ENCODE peak calls at places on chromosome 4, in eight cellular contexts. N is CD8-positive, alpha-beta memory T cell; Y is testis; K is body of pancreas; O is upper lobe of right lung; S is tibial artery; U is Peyer's patch; W is HepG2. H is an unnamed sample.

GRCh38 chr4:100582146-100582545 is 64.3 kb upstream of the EMCN start:
- DNase-seq in U (no peak), S (no peak), Y (no peak), W (no peak), N (no peak), K (no peak), O (no peak), H (no peak)

GRCh38 chr4:124085561-124086180 is 626.9 kb downstream of the ANKRD50 start:
- DNase-seq in K (no peak), W (no peak), O (no peak), N (no peak), Y (no peak), S (no peak), U (no peak), H (no peak)

GRCh38 chr4:151824647-151825046 is 63.8 kb upstream of the GATB start:
- DNase-seq in W (peak), U (no peak), S (no peak), N (no peak), O (no peak), Y (no peak), K (no peak), H (no peak)

GRCh38 chr4:138981930-138982390 is 33.6 kb upstream of the NOCT start:
- DNase-seq in Y (peak), O (no peak), K (peak), S (peak), U (no peak), N (no peak), W (peak), H (peak)

GRCh38 chr4:2082118-2082517 is 23.0 kb downstream of the NAT8L start:
- DNase-seq in S (no peak), O (peak), W (no peak), K (no peak), N (no peak), U (peak), Y (no peak), H (no peak)

GRCh38 chr4:64166365-64166764 is 242.9 kb downstream of the TECRL start:
- DNase-seq in Y (no peak), S (no peak), O (no peak), N (no peak), K (no peak), W (no peak), U (no peak), H (no peak)

GRCh38 chr4:133156096-133156495 is 7.0 kb downstream of the PCDH10 start:
- DNase-seq in K (no peak), N (no peak), S (no peak), W (no peak), U (no peak), O (no peak), Y (no peak), H (no peak)

GRCh38 chr4:176054942-176055341 is 10.7 kb upstream of the WDR17 start:
- DNase-seq in K (no peak), O (no peak), W (no peak), S (no peak), U (no peak), Y (no peak), N (no peak), H (no peak)

GRCh38 chr4:57154191-57154590 is 44.0 kb upstream of the IGFBP7 start:
- DNase-seq in N (no peak), K (no peak), W (no peak), U (no peak), S (no peak), O (no peak), Y (no peak), H (no peak)

GRCh38 chr4:183214912-183215488 is 105.1 kb downstream of the CLDN22 start:
- DNase-seq in K (no peak), S (no peak), N (no peak), O (no peak), Y (no peak), U (no peak), W (no peak), H (no peak)

GRCh38 chr4:107500551-107500950 is 219.5 kb downstream of the PAPSS1 start:
- DNase-seq in N (no peak), O (no peak), K (no peak), Y (no peak), S (no peak), W (no peak), U (no peak), H (no peak)

GRCh38 chr4:182015893-182016292 is 227.3 kb upstream of the TENM3 start:
- DNase-seq in O (no peak), S (no peak), W (no peak), U (no peak), Y (no peak), K (no peak), N (no peak), H (peak)

GRCh38 chr4:17072483-17072882 is 174.0 kb upstream of the LDB2 start:
- DNase-seq in Y (peak), U (no peak), O (no peak), K (no peak), W (no peak), S (no peak), N (no peak), H (no peak)

GRCh38 chr4:57190651-57191481 is 80.7 kb upstream of the IGFBP7 start:
- DNase-seq in Y (peak), W (peak), S (no peak), O (no peak), K (peak), N (no peak), U (no peak), H (no peak)

GRCh38 chr4:184280591-184281071 is 63.0 kb upstream of the ENPP6 start:
- DNase-seq in K (no peak), W (peak), U (no peak), O (no peak), S (no peak), N (no peak), Y (no peak), H (no peak)

GRCh38 chr4:28010543-28011235 is 1150.0 kb downstream of the STIM2 start:
- DNase-seq in K (no peak), N (no peak), O (no peak), U (no peak), W (no peak), Y (no peak), S (no peak), H (no peak)

GRCh38 chr4:133594246-133595207 is 445.4 kb downstream of the PCDH10 start:
- DNase-seq in Y (no peak), N (no peak), S (no peak), O (no peak), U (no peak), W (no peak), K (no peak), H (peak)

GRCh38 chr4:85756938-85757337 is 282.0 kb downstream of the ARHGAP24 start:
- DNase-seq in K (peak), O (no peak), S (no peak), Y (no peak), U (no peak), N (no peak), W (no peak), H (peak)

GRCh38 chr4:120071192-120071795 is 4.6 kb upstream of the MAD2L1 start:
- DNase-seq in U (peak), K (peak), O (no peak), Y (no peak), S (no peak), W (peak), N (peak), H (peak)

GRCh38 chr4:16931336-16931735 is 32.9 kb upstream of the LDB2 start:
- DNase-seq in N (no peak), U (no peak), K (no peak), S (no peak), W (no peak), Y (no peak), O (no peak), H (no peak)

GRCh38 chr4:1285790-1286553 is 3.7 kb upstream of the MAEA start:
- DNase-seq in Y (no peak), N (no peak), U (no peak), O (no peak), W (peak), K (peak), S (no peak), H (no peak)

GRCh38 chr4:3774253-3774883 is 8.2 kb downstream of the ADRA2C start:
- DNase-seq in N (no peak), K (no peak), U (no peak), W (no peak), Y (no peak), O (no peak), S (no peak), H (no peak)

GRCh38 chr4:89899157-89899556 is 4.5 kb downstream of the MMRN1 start:
- DNase-seq in K (no peak), W (no peak), S (no peak), Y (no peak), N (no peak), O (no peak), U (no peak), H (no peak)

GRCh38 chr4:140234697-140235060 is 80.7 kb upstream of the MAML3 start:
- DNase-seq in U (no peak), S (no peak), N (no peak), Y (no peak), W (no peak), O (no peak), K (no peak), H (no peak)

GRCh38 chr4:23931489-23931830 is 41.6 kb upstream of the PPARGC1A start:
- DNase-seq in W (no peak), U (no peak), Y (no peak), S (no peak), O (no peak), N (no peak), K (no peak), H (no peak)

GRCh38 chr4:169956441-169956840 is 69.8 kb downstream of the MFAP3L start:
- DNase-seq in Y (no peak), N (no peak), S (no peak), W (no peak), O (no peak), U (no peak), K (no peak), H (no peak)

GRCh38 chr4:57109847-57110634 is at the start of gene IGFBP7:
- DNase-seq in Y (peak), N (no peak), W (no peak), O (peak), K (peak), S (peak), U (peak), H (peak)

GRCh38 chr4:76712564-76712963 is 185.4 kb downstream of the SOWAHB start:
- DNase-seq in S (no peak), K (no peak), O (no peak), W (no peak), U (no peak), N (no peak), Y (no peak), H (no peak)

GRCh38 chr4:121819216-121819980 is 4.3 kb downstream of the CCNA2 start:
- DNase-seq in O (no peak), N (no peak), S (no peak), Y (no peak), K (no peak), W (no peak), U (no peak), H (no peak)

GRCh38 chr4:37463457-37463856 is 218.9 kb downstream of the NWD2 start:
- DNase-seq in S (no peak), N (no peak), O (no peak), W (no peak), K (no peak), U (no peak), Y (no peak), H (no peak)

GRCh38 chr4:77015390-77015789 is 60.4 kb downstream of the CCNI start:
- DNase-seq in U (no peak), N (no peak), S (no peak), O (no peak), Y (no peak), W (no peak), K (no peak), H (no peak)

GRCh38 chr4:15402146-15402545 is 25.7 kb upstream of the C1QTNF7 start:
- DNase-seq in W (no peak), O (no peak), N (no peak), U (no peak), K (no peak), S (no peak), Y (no peak), H (peak)

GRCh38 chr4:15402974-15403373 is 24.9 kb upstream of the C1QTNF7 start:
- DNase-seq in K (no peak), Y (no peak), W (no peak), U (no peak), S (no peak), O (no peak), N (no peak), H (no peak)

GRCh38 chr4:15400276-15400675 is 27.6 kb upstream of the C1QTNF7 start:
- DNase-seq in N (no peak), S (no peak), U (no peak), Y (no peak), O (no peak), W (no peak), K (no peak), H (no peak)

GRCh38 chr4:15398732-15399131 is 29.1 kb upstream of the C1QTNF7 start:
- DNase-seq in U (no peak), Y (no peak), O (no peak), K (no peak), N (no peak), S (no peak), W (no peak), H (peak)

GRCh38 chr4:15400911-15401671 is 26.7 kb upstream of the C1QTNF7 start:
- DNase-seq in O (peak), N (no peak), S (peak), Y (peak), K (no peak), U (peak), W (no peak), H (peak)
- H3K27ac ChIP-seq in O (peak), N (no peak), S (peak), Y (peak), K (no peak), U (peak), W (no peak), H (peak)

GRCh38 chr4:5639556-5639955 is 68.8 kb downstream of the EVC2 start:
- DNase-seq in K (no peak), U (no peak), W (no peak), S (no peak), O (no peak), Y (no peak), N (no peak), H (no peak)

GRCh38 chr4:5638976-5639375 is 69.4 kb downstream of the EVC2 start:
- DNase-seq in Y (no peak), U (no peak), S (no peak), K (no peak), W (no peak), O (no peak), N (no peak), H (no peak)

GRCh38 chr4:5635826-5636196 is 72.5 kb downstream of the EVC2 start:
- DNase-seq in S (no peak), Y (no peak), O (no peak), N (no peak), U (no peak), K (no peak), W (no peak), H (peak)

GRCh38 chr4:5638316-5638715 is 70.0 kb downstream of the EVC2 start:
- DNase-seq in O (no peak), K (no peak), U (no peak), S (no peak), N (no peak), W (no peak), Y (no peak), H (peak)

GRCh38 chr4:5636766-5637670 is 71.3 kb downstream of the EVC2 start:
- DNase-seq in N (no peak), S (no peak), U (no peak), K (no peak), W (no peak), Y (no peak), O (no peak), H (no peak)
- H3K27ac ChIP-seq in N (no peak), S (no peak), U (no peak), K (no peak), W (no peak), Y (no peak), O (no peak), H (no peak)

GRCh38 chr4:74123065-74123728 is 24.2 kb upstream of the CXCL2 start:
- DNase-seq in O (no peak), U (no peak), W (peak), S (peak), K (peak), Y (no peak), N (no peak), H (no peak)

GRCh38 chr4:74120086-74120485 is 21.1 kb upstream of the CXCL2 start:
- DNase-seq in U (no peak), W (no peak), K (no peak), N (no peak), S (no peak), O (no peak), Y (no peak), H (no peak)

GRCh38 chr4:74121643-74122579 is 22.9 kb upstream of the CXCL2 start:
- DNase-seq in N (no peak), Y (no peak), O (no peak), W (no peak), S (no peak), U (no peak), K (no peak), H (no peak)

GRCh38 chr4:74117024-74117534 is 18.1 kb upstream of the CXCL2 start:
- DNase-seq in K (peak), W (peak), Y (no peak), S (peak), U (peak), O (peak), N (no peak), H (no peak)

GRCh38 chr4:74118600-74119351 is 19.8 kb upstream of the CXCL2 start:
- DNase-seq in Y (no peak), O (no peak), W (no peak), S (no peak), U (no peak), N (no peak), K (no peak), H (no peak)
- H3K27ac ChIP-seq in Y (no peak), O (no peak), W (no peak), S (no peak), U (no peak), N (no peak), K (no peak), H (no peak)

GRCh38 chr4:44583393-44583792 is 68.0 kb downstream of the YIPF7 start:
- DNase-seq in Y (no peak), O (no peak), S (no peak), W (no peak), U (no peak), K (no peak), N (no peak), H (no peak)
- H3K27ac ChIP-seq in Y (no peak), O (no peak), S (no peak), W (no peak), U (no peak), K (no peak), N (no peak), H (no peak)

GRCh38 chr4:112751447-112751846 is 114.5 kb downstream of the LARP7 start:
- DNase-seq in K (no peak), U (no peak), N (no peak), Y (no peak), S (no peak), O (no peak), W (no peak), H (no peak)

GRCh38 chr4:112752510-112752909 is 115.6 kb downstream of the LARP7 start:
- DNase-seq in K (no peak), Y (no peak), U (no peak), S (no peak), W (no peak), N (no peak), O (no peak), H (no peak)

GRCh38 chr4:112753333-112753732 is 116.4 kb downstream of the LARP7 start:
- DNase-seq in U (no peak), W (no peak), N (no peak), O (no peak), S (no peak), K (no peak), Y (no peak), H (no peak)

GRCh38 chr4:112748352-112748900 is 111.5 kb downstream of the LARP7 start:
- DNase-seq in S (no peak), U (no peak), W (no peak), O (no peak), N (no peak), K (no peak), Y (no peak), H (no peak)

DNA sequence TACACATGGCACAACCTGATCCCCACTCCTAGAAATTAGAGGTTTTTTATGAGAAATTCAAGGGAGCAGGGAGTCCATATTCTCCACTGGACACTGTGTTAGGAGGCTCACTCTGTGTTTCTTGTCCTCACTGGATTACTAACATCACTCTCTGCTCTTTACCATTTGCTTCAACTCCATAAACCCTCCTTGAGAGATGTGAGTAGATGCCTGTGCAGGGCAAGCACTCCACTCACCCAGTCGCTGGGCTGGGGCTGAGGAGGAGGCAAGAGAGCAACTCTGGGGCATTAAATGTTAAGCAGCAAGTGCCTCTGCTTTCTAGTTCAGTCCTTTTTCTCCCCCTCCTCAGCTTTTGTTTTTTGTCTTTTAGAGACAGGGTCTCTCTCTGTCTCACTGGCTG is 115.1 kb downstream of the LARP7 start:
- DNase-seq in Y (no peak), U (no peak), O (no peak), N (no peak), W (no peak), K (no peak), S (no peak), H (no peak)
- H3K27ac ChIP-seq in Y (no peak), U (no peak), O (no peak), N (no peak), W (no peak), K (no peak), S (no peak), H (no peak)

GRCh38 chr4:61770456-61770855 is 570.3 kb downstream of the ADGRL3 start:
- DNase-seq in Y (no peak), O (no peak), U (no peak), W (no peak), S (no peak), N (no peak), K (no peak), H (no peak)

GRCh38 chr4:61772116-61772515 is 572.0 kb downstream of the ADGRL3 start:
- DNase-seq in N (no peak), Y (no peak), U (no peak), K (no peak), S (no peak), O (no peak), W (no peak), H (peak)

GRCh38 chr4:61773655-61774245 is 573.6 kb downstream of the ADGRL3 start:
- DNase-seq in Y (no peak), N (no peak), U (no peak), K (peak), S (no peak), W (no peak), O (no peak), H (no peak)
- H3K27ac ChIP-seq in Y (no peak), N (no peak), U (no peak), K (no peak), S (no peak), W (no peak), O (no peak), H (no peak)

DNA sequence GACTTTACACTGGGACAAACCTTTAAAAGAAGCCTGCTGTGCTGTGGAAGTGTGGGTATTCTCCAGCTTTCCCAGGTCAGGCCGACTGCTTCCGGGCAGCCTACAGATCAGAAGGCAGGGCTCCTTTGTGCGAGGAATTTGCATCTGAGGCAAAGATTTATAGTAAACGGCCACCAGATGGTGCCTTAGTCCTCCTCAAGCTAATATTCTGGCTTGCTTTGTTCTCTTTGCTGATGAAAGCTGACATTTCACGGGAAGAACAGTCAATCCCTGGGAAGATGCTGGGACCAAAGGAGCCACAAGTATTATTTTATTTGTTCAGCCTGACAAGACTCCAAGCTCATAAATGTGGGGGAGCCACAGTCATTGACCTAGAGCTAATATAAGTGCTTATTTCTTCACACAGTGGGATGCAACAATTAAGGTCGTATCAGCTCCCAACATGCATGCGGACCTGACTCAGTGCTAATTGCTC is 120.8 kb upstream of the TRIM2 start:
- DNase-seq in S (no peak), U (peak), N (no peak), O (no peak), Y (peak), W (peak), K (peak), H (peak)
- H3K27ac ChIP-seq in S (no peak), U (no peak), N (no peak), O (no peak), Y (no peak), W (no peak), K (no peak), H (no peak)

GRCh38 chr4:113467581-113467980 is 294.0 kb downstream of the CAMK2D start:
- DNase-seq in Y (no peak), U (no peak), W (no peak), S (peak), N (no peak), K (no peak), O (no peak), H (peak)
- H3K27ac ChIP-seq in Y (peak), U (no peak), W (no peak), S (peak), N (no peak), K (no peak), O (peak), H (no peak)